ENCODE peak calls at places on chromosomes 16 and 17, in seven cellular contexts. H is body of pancreas, W is uterus, S is ovary, R is right lobe of liver, D is Peyer's patch, B is A549. Y is an unnamed sample.

GRCh38 chr16:46830417-46830901 is 521 bp downstream of the C16orf87 start:
- DNase-seq in H (peak; percentile 41), W (no peak), S (peak; percentile 28), R (peak; percentile 73), D (peak; percentile 67), B (no peak), Y (peak; percentile 53)

GRCh38 chr16:31118223-31119155 is 1.0 kb downstream of the KAT8 start:
- DNase-seq in H (no peak), W (no peak), S (no peak), R (no peak), D (peak; percentile 70), B (no peak), Y (no peak)

GRCh38 chr16:83247767-83248372 is 559.9 kb upstream of the HSBP1 start:
- DNase-seq in H (no peak), W (no peak), S (no peak), R (no peak), D (no peak), B (no peak), Y (no peak)

GRCh38 chr16:47079883-47080282 is 63.9 kb downstream of the NETO2 start:
- DNase-seq in H (no peak), W (no peak), S (no peak), R (no peak), D (no peak), B (no peak), Y (no peak)

GRCh38 chr16:71853413-71853812 is 7.6 kb downstream of the ATXN1L start:
- DNase-seq in H (peak; percentile 30), W (no peak), S (no peak), R (no peak), D (peak; percentile 67), B (no peak), Y (no peak)

GRCh38 chr16:31134625-31135534 is 647 bp downstream of the PRSS8 start:
- DNase-seq in H (peak; percentile 84), W (no peak), S (no peak), R (no peak), D (peak; percentile 77), B (no peak), Y (no peak)

GRCh38 chr16:62913924-62914323 is 877.7 kb upstream of the CDH8 start:
- DNase-seq in H (no peak), W (no peak), S (no peak), R (no peak), D (no peak), B (no peak), Y (no peak)

GRCh38 chr17:34305606-34306005 is 13.6 kb upstream of the CCL8 start:
- DNase-seq in H (no peak), W (no peak), S (no peak), R (no peak), D (no peak), B (no peak), Y (no peak)

GRCh38 chr16:27230562-27230991 is 27.3 kb downstream of the KDM8 start:
- DNase-seq in H (no peak), W (no peak), S (no peak), R (peak; percentile 54), D (peak; percentile 93), B (no peak), Y (no peak)

GRCh38 chr17:54269886-54270285 is 447.2 kb downstream of the KIF2B start:
- DNase-seq in H (no peak), W (no peak), S (no peak), R (no peak), D (no peak), B (no peak), Y (no peak)

GRCh38 chr17:36850794-36851193 is 86.5 kb upstream of the LHX1 start:
- DNase-seq in H (no peak), W (no peak), S (no peak), R (no peak), D (no peak), B (peak; percentile 79), Y (no peak)

GRCh38 chr16:3157229-3158013 is 22.6 kb downstream of the ZNF213 start:
- DNase-seq in H (peak; percentile 77), W (peak; percentile 83), S (peak; percentile 70), R (no peak), D (peak; percentile 75), B (peak; percentile 81), Y (peak; percentile 61)

GRCh38 chr16:31141489-31142108 is 6.1 kb upstream of the PRSS8 start:
- DNase-seq in H (peak; percentile 66), W (peak; percentile 51), S (peak; percentile 48), R (no peak), D (no peak), B (no peak), Y (peak; percentile 56)

GRCh38 chr16:3880623-3881498 is at the start of gene CREBBP:
- DNase-seq in H (peak; percentile 90), W (peak; percentile 81), S (peak; percentile 82), R (peak; percentile 91), D (peak; percentile 95), B (peak; percentile 38), Y (peak; percentile 84)

GRCh38 chr16:86566966-86567700 is 504 bp downstream of the FOXC2 start:
- DNase-seq in H (no peak), W (no peak), S (no peak), R (no peak), D (no peak), B (no peak), Y (no peak)

GRCh38 chr16:71259086-71259485 is 28.6 kb upstream of the HYDIN start:
- DNase-seq in H (no peak), W (no peak), S (no peak), R (no peak), D (no peak), B (no peak), Y (no peak)

GRCh38 chr16:29982560-29983419 is 9.1 kb downstream of the TAOK2 start:
- DNase-seq in H (no peak), W (no peak), S (no peak), R (peak; percentile 38), D (no peak), B (no peak), Y (no peak)

DNA sequence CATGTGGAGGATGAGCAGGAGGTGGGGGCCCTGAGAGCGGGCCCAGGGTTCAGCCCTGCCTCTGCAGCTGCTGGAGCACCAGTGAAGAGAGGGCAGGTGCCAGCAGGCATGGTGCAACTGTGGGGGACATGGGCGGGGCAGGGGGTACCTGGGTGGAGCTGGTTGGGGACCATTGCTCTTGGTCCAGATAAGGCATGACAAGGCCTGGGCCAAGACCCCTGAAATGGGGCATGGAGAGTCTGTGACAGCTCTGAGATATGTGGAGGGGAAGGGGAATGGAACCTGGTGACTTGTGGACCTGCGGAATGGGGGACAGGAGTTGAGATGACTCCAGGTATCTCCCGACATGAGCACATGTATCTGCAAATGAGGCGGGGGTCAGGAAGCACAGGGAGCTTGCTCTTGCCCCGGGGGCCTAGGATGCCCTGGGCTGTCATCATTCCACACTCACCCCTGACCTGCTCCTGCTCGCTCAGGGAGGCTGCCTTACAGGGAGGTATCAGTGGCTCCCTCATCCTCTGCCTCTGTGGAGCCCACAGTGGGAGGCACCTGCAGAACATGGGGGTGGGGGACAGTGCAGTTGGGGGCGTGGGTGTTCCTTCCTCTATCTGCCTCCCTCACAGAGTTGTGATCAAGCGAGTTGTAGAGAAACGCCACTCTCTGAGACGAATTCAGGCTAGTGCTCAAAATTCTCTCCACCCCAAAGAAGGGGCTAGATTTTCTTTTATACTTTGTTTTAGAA is 40.2 kb downstream of the TMEM235 start:
- DNase-seq in H (no peak), W (no peak), S (no peak), R (no peak), D (no peak), B (no peak), Y (no peak)
- H3K4me1 ChIP-seq in H (peaks cover 13% of the 10 kb centered on the region), W (no peaks in the 10 kb centered on the region), S (peaks cover 18% of the 10 kb centered on the region), R (no peaks in the 10 kb centered on the region), D (peaks cover 8% of the 10 kb centered on the region), B (peaks cover 39% of the 10 kb centered on the region), Y (peaks cover 14% of the 10 kb centered on the region)

GRCh38 chr17:76018340-76018680 is 8.8 kb downstream of the EVPL start:
- DNase-seq in H (no peak), W (no peak), S (no peak), R (no peak), D (no peak), B (no peak), Y (no peak)

GRCh38 chr17:76019830-76020467 is 7.2 kb downstream of the EVPL start:
- DNase-seq in H (no peak), W (no peak), S (no peak), R (no peak), D (no peak), B (no peak), Y (no peak)

GRCh38 chr17:76017481-76018339 is 9.4 kb downstream of the EVPL start:
- DNase-seq in H (no peak), W (no peak), S (no peak), R (no peak), D (no peak), B (no peak), Y (peak; percentile 55)

GRCh38 chr17:76022285-76022684 is 4.8 kb downstream of the EVPL start:
- DNase-seq in H (no peak), W (no peak), S (no peak), R (no peak), D (no peak), B (no peak), Y (no peak)

DNA sequence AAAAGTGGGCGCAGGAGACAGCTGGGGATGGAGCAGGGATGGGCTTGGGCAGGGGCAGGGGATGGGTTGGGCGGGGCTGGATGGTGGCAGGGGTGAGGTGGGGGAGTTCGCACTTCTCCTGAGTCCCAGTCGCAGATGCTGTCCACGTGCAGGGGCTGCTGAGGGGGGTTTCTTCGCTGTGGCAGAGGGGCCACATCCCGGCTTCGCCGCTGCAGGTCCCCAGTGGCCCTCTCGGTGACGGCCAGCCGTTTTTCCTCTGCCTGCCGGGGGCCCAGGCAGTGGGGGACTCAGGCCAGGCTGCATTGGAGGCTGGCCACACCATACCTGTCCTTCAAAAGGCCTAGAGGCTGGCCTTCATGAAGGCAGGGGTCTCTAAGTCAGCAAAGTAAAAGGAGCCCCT is 8.3 kb downstream of the EVPL start:
- DNase-seq in H (no peak), W (no peak), S (no peak), R (no peak), D (no peak), B (no peak), Y (no peak)
- TF ChIP-seq CTCF in H (no peak), W (no peak), S (no peak), R (no peak), D (no peak), B (no peak), Y (no peak)

DNA sequence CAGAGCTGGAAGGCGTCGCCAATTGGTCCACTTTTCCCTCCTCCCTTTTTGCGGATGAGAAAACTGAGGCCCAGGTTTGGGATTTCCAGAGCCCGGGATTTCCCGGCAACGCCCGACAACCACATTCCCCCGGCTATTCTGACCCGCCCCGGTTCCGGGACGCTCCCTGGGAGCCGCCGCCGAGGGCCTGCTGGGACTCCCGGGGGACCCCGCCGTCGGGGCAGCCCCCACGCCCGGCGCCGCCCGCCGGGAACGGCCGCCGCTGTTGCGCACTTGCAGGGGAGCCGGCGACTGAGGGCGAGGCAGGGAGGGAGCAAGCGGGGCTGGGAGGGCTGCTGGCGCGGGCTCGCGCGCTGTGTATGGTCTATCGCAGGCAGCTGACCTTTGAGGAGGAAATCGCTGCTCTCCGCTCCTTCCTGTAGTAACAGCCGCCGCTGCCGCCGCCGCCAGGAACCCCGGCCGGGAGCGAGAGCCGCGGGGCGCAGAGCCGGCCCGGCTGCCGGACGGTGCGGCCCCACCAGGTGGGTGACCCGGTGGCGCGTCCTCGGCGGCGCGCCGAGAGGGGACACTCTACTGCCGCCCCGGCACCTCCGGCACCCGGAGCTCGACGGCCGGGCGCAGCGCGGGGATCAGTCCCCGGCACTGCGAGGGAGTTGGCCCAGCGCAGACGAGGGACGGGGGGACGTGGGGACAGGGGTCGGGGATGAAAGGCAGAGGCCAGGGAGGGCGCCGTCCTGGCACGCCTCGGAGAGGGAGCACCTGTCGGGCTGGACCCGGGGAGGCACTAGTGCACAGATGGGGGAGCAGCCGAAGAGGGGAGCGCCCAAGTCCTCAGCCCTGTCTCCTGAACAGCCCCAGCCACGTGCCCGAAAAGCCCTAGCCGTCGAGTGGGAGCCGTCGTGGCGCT is at the start of gene STAT5A:
- DNase-seq in H (peak; percentile 90), W (peak; percentile 91), S (peak; percentile 89), R (peak; percentile 92), D (peak; percentile 95), B (peak; percentile 83), Y (peak; percentile 90)
- TF ChIP-seq POLR2A in H (peak; percentile 79), W (peak; percentile 88), S (peak; percentile 77), R (peak; percentile 87), D (peak; percentile 70), B (no peak), Y (peak; percentile 82)

GRCh38 chr17:39759204-39759603 is 21.5 kb downstream of the GRB7 start:
- DNase-seq in H (no peak), W (no peak), S (no peak), R (no peak), D (peak; percentile 47), B (no peak), Y (no peak)
- H3K4me1 ChIP-seq in H (peaks cover 7% of the 10 kb centered on the region), W (no peaks in the 10 kb centered on the region), S (no peaks in the 10 kb centered on the region), R (peaks cover 4% of the 10 kb centered on the region), D (peaks cover 11% of the 10 kb centered on the region), B (no peaks in the 10 kb centered on the region), Y (peaks cover 5% of the 10 kb centered on the region)

Y was measured in adrenal gland.